ENCODE peak calls at places on chromosome 4, in five cellular contexts. R, F, G, N and D are unnamed samples.

GRCh38 chr4:78776729-78777555 is 792 bp downstream of the BMP2K start:
- DNase-seq in R (peak), F (peak), G (peak), N (peak), D (peak)

GRCh38 chr4:113961322-113961698 is 18.1 kb downstream of the ARSJ start:
- DNase-seq in R (no peak), F (no peak), G (no peak), N (no peak), D (no peak)

GRCh38 chr4:7960790-7961655 is 21.4 kb upstream of the AFAP1 start:
- DNase-seq in R (no peak), F (peak), G (no peak), N (no peak), D (peak)

GRCh38 chr4:99816611-99817309 is at the start of gene DAPP1:
- DNase-seq in R (no peak), F (peak), G (peak), N (peak), D (peak)

GRCh38 chr4:1218892-1219552 is 29.9 kb downstream of the CTBP1 start:
- DNase-seq in R (no peak), F (no peak), G (no peak), N (no peak), D (no peak)

GRCh38 chr4:105603158-105603557 is 50.7 kb downstream of the ARHGEF38 start:
- DNase-seq in R (no peak), F (no peak), G (no peak), N (no peak), D (no peak)

GRCh38 chr4:138562544-138562961 is 320.4 kb upstream of the SLC7A11 start:
- DNase-seq in R (no peak), F (no peak), G (no peak), N (no peak), D (no peak)

GRCh38 chr4:105140684-105141490 is 5.8 kb upstream of the TET2 start:
- DNase-seq in R (no peak), F (no peak), G (peak), N (no peak), D (peak)

GRCh38 chr4:122500852-122501501 is 44.5 kb upstream of the IL2 start:
- DNase-seq in R (no peak), F (no peak), G (no peak), N (no peak), D (no peak)

GRCh38 chr4:70874268-70875156 is 27.7 kb upstream of the MOB1B start:
- DNase-seq in R (no peak), F (no peak), G (no peak), N (no peak), D (no peak)

GRCh38 chr4:14841801-14842748 is 160.2 kb upstream of the CPEB2 start:
- DNase-seq in R (no peak), F (no peak), G (no peak), N (peak), D (no peak)

GRCh38 chr4:123813901-123814300 is 417.3 kb downstream of the SPRY1 start:
- DNase-seq in R (no peak), F (no peak), G (no peak), N (no peak), D (no peak)

GRCh38 chr4:147674496-147674895 is 9.5 kb downstream of the PRMT9 start:
- DNase-seq in R (no peak), F (no peak), G (no peak), N (no peak), D (no peak)

GRCh38 chr4:22345055-22345454 is 170.8 kb downstream of the ADGRA3 start:
- DNase-seq in R (no peak), F (no peak), G (no peak), N (no peak), D (no peak)

GRCh38 chr4:20326977-20327376 is 75.3 kb downstream of the SLIT2 start:
- DNase-seq in R (no peak), F (no peak), G (no peak), N (no peak), D (no peak)

GRCh38 chr4:85842540-85842939 is 367.6 kb downstream of the ARHGAP24 start:
- DNase-seq in R (no peak), F (no peak), G (no peak), N (peak), D (no peak)

GRCh38 chr4:127055349-127055748 is 577.4 kb upstream of the INTU start:
- DNase-seq in R (no peak), F (no peak), G (no peak), N (no peak), D (no peak)

GRCh38 chr4:25075851-25076250 is 45.1 kb upstream of the LGI2 start:
- DNase-seq in R (no peak), F (no peak), G (no peak), N (no peak), D (no peak)

GRCh38 chr4:104491826-104492771 is 2.6 kb downstream of the CXXC4 start:
- DNase-seq in R (no peak), F (no peak), G (no peak), N (no peak), D (no peak)

GRCh38 chr4:59994118-59994517 is 1206.0 kb upstream of the ADGRL3 start:
- DNase-seq in R (no peak), F (no peak), G (no peak), N (no peak), D (no peak)

GRCh38 chr4:23033796-23034195 is 341.1 kb downstream of the GBA3 start:
- DNase-seq in R (no peak), F (no peak), G (no peak), N (no peak), D (no peak)

GRCh38 chr4:16496501-16496900 is 270.2 kb upstream of the TAPT1 start:
- DNase-seq in R (no peak), F (no peak), G (no peak), N (no peak), D (no peak)

GRCh38 chr4:5039800-5040199 is 11.5 kb upstream of the STK32B start:
- DNase-seq in R (no peak), F (no peak), G (no peak), N (no peak), D (no peak)

GRCh38 chr4:48090621-48091020 is 43.4 kb downstream of the TXK start:
- DNase-seq in R (no peak), F (no peak), G (no peak), N (no peak), D (no peak)